ENCODE peak calls at places on chromosomes 11 and 22, in five cellular contexts. One of them, this sample, is unnamed.

GRCh38 chr11:67646535-67647336 is 3.8 kb downstream of the ACY3 start:
- DNase-seq in psoas muscle: no peak
- DNase-seq in A673: no peak
- DNase-seq in GM12864: no peak
- DNase-seq in prostate gland: no peak
- DNase-seq in this sample: peak

GRCh38 chr11:19666951-19667350 is 45.7 kb upstream of the NAV2 start:
- DNase-seq in GM12864: no peak
- DNase-seq in psoas muscle: no peak
- DNase-seq in A673: no peak
- DNase-seq in prostate gland: no peak
- DNase-seq in this sample: no peak

GRCh38 chr11:36398261-36398953 is 102.3 kb downstream of the PRR5L start:
- DNase-seq in psoas muscle: no peak
- DNase-seq in GM12864: no peak
- DNase-seq in prostate gland: no peak
- DNase-seq in A673: no peak
- DNase-seq in this sample: no peak

GRCh38 chr22:48594016-48594756 is 1233.5 kb downstream of the BRD1 start:
- DNase-seq in A673: peak
- DNase-seq in GM12864: no peak
- DNase-seq in psoas muscle: no peak
- DNase-seq in prostate gland: no peak
- DNase-seq in this sample: no peak

GRCh38 chr22:44449061-44449682 is 48.9 kb downstream of the RTL6 start:
- DNase-seq in A673: peak
- DNase-seq in psoas muscle: peak
- DNase-seq in GM12864: no peak
- DNase-seq in prostate gland: no peak
- DNase-seq in this sample: peak

GRCh38 chr22:43424865-43425630 is 13.2 kb downstream of the MPPED1 start:
- DNase-seq in A673: no peak
- DNase-seq in prostate gland: no peak
- DNase-seq in psoas muscle: no peak
- DNase-seq in GM12864: no peak
- DNase-seq in this sample: no peak

GRCh38 chr11:62757846-62758788 is 3.3 kb upstream of the POLR2G start:
- DNase-seq in GM12864: no peak
- DNase-seq in prostate gland: no peak
- DNase-seq in psoas muscle: no peak
- DNase-seq in A673: no peak
- DNase-seq in this sample: no peak

GRCh38 chr11:21142007-21142406 is 472.6 kb downstream of the NELL1 start:
- DNase-seq in A673: peak
- DNase-seq in GM12864: no peak
- DNase-seq in prostate gland: no peak
- DNase-seq in psoas muscle: no peak
- DNase-seq in this sample: no peak

GRCh38 chr11:34653851-34654490 is 33.1 kb downstream of the EHF start:
- DNase-seq in A673: peak
- DNase-seq in GM12864: no peak
- DNase-seq in psoas muscle: peak
- DNase-seq in prostate gland: peak
- DNase-seq in this sample: peak

GRCh38 chr11:20056109-20057054 is 103.9 kb downstream of the DBX1 start:
- DNase-seq in A673: no peak
- DNase-seq in GM12864: no peak
- DNase-seq in prostate gland: peak
- DNase-seq in psoas muscle: peak
- DNase-seq in this sample: no peak

GRCh38 chr11:125408281-125408680 is 87.8 kb downstream of the FEZ1 start:
- DNase-seq in psoas muscle: no peak
- DNase-seq in prostate gland: peak
- DNase-seq in A673: no peak
- DNase-seq in GM12864: no peak
- DNase-seq in this sample: no peak

GRCh38 chr11:119012629-119013170 is 5.4 kb downstream of the RPS25 start:
- DNase-seq in A673: no peak
- DNase-seq in prostate gland: no peak
- DNase-seq in psoas muscle: no peak
- DNase-seq in GM12864: no peak
- DNase-seq in this sample: no peak

GRCh38 chr11:7485136-7485853 is at the start of gene OLFML1:
- DNase-seq in GM12864: no peak
- DNase-seq in A673: no peak
- DNase-seq in prostate gland: no peak
- DNase-seq in psoas muscle: peak
- DNase-seq in this sample: no peak

GRCh38 chr11:20360650-20361049 is 2.9 kb upstream of the HTATIP2 start:
- DNase-seq in psoas muscle: no peak
- DNase-seq in prostate gland: no peak
- DNase-seq in A673: no peak
- DNase-seq in GM12864: no peak
- DNase-seq in this sample: peak

GRCh38 chr11:61969838-61970452 is 2.5 kb upstream of the FTH1 start:
- DNase-seq in A673: peak
- DNase-seq in psoas muscle: no peak
- DNase-seq in GM12864: no peak
- DNase-seq in prostate gland: no peak
- DNase-seq in this sample: peak

GRCh38 chr11:112132737-112133136 is 31.2 kb downstream of the IL18 start:
- DNase-seq in A673: no peak
- DNase-seq in GM12864: no peak
- DNase-seq in prostate gland: no peak
- DNase-seq in psoas muscle: no peak
- DNase-seq in this sample: no peak

GRCh38 chr22:43811777-43812148 is 342 bp downstream of the EFCAB6 start:
- DNase-seq in A673: peak
- DNase-seq in GM12864: no peak
- DNase-seq in prostate gland: no peak
- DNase-seq in psoas muscle: no peak
- DNase-seq in this sample: no peak

GRCh38 chr11:13317293-13318080 is 39.9 kb downstream of the BMAL1 start:
- DNase-seq in psoas muscle: no peak
- DNase-seq in A673: no peak
- DNase-seq in GM12864: no peak
- DNase-seq in prostate gland: no peak
- DNase-seq in this sample: no peak

GRCh38 chr22:37669586-37669985 is 5.8 kb upstream of the LGALS1 start:
- DNase-seq in prostate gland: no peak
- DNase-seq in GM12864: no peak
- DNase-seq in A673: no peak
- DNase-seq in psoas muscle: no peak
- DNase-seq in this sample: no peak

GRCh38 chr22:39496131-39496838 is 5.8 kb upstream of the MIEF1 start:
- DNase-seq in psoas muscle: peak
- DNase-seq in GM12864: no peak
- DNase-seq in prostate gland: peak
- DNase-seq in A673: peak
- DNase-seq in this sample: peak

GRCh38 chr22:48836673-48837340 is 990.9 kb downstream of the BRD1 start:
- DNase-seq in GM12864: no peak
- DNase-seq in prostate gland: no peak
- DNase-seq in A673: no peak
- DNase-seq in psoas muscle: no peak
- DNase-seq in this sample: no peak

GRCh38 chr11:111978028-111978771 is 41.1 kb downstream of the DIXDC1 start:
- DNase-seq in GM12864: no peak
- DNase-seq in prostate gland: peak
- DNase-seq in psoas muscle: peak
- DNase-seq in A673: peak
- DNase-seq in this sample: no peak

GRCh38 chr22:46338636-46339035 is 3.1 kb downstream of the TRMU start:
- DNase-seq in GM12864: no peak
- DNase-seq in A673: no peak
- DNase-seq in prostate gland: no peak
- DNase-seq in psoas muscle: no peak
- DNase-seq in this sample: no peak

GRCh38 chr11:70604630-70605520 is 206.5 kb downstream of the CTTN start:
- DNase-seq in psoas muscle: peak
- DNase-seq in prostate gland: no peak
- DNase-seq in GM12864: no peak
- DNase-seq in A673: no peak
- DNase-seq in this sample: no peak

GRCh38 chr22:20979940-20980453 is 2.1 kb upstream of the LZTR1 start:
- DNase-seq in prostate gland: no peak
- DNase-seq in A673: no peak
- DNase-seq in GM12864: no peak
- DNase-seq in psoas muscle: no peak
- DNase-seq in this sample: no peak

GRCh38 chr11:47766363-47767227 is 546 bp downstream of the FNBP4 start:
- DNase-seq in A673: peak
- DNase-seq in psoas muscle: peak
- DNase-seq in prostate gland: peak
- DNase-seq in GM12864: peak
- DNase-seq in this sample: no peak

GRCh38 chr22:36430863-36431262 is 43.1 kb upstream of the MYH9 start:
- DNase-seq in GM12864: no peak
- DNase-seq in A673: no peak
- DNase-seq in prostate gland: no peak
- DNase-seq in psoas muscle: no peak
- DNase-seq in this sample: no peak

DNA sequence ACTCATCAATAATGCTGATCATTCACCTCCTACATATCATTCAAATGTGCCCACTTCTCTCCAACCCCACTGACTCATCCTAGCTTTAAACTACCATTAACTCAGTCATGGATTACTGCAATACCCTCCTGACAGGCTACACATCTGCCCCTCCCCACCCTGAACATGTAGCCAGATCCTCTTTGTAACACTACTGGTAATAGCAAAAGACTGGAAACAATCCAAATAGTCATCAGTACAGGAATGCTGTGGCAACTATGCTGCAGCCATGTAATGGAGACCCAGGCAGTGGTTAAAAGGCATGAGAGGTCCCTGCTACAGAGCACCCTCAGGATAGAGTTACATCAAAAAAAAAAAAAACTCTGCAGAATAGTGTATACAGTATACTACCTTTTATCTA is 16.6 kb downstream of the SLC43A3 start:
- DNase-seq in prostate gland: no peak
- DNase-seq in psoas muscle: no peak
- DNase-seq in A673: no peak
- DNase-seq in GM12864: no peak
- DNase-seq in this sample: peak
- H3K4me3 ChIP-seq in prostate gland: no peak
- H3K4me3 ChIP-seq in psoas muscle: no peak
- H3K4me3 ChIP-seq in A673: no peak
- H3K4me3 ChIP-seq in GM12864: no peak
- H3K4me3 ChIP-seq in this sample: no peak

DNA sequence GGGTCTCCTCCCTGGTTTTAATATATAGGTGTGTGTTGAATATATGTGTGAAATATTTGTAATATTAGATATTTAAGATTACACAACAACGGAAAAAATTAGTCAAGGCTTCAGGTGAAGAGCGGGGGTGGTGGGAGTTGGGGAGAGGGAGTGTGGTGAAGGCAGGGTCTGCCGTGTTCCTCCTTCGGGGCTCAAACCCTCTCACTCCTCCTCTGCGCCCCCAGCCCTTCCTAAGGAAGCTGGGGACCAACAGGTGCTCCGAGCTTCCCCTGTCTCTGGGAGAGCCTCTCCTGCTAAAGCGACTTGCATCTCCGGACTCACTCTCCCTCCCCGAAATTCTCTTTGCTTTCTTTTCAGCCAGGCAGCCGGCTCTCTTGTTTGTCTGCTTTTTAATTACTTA is 950 bp upstream of the CADM1 start:
- DNase-seq in psoas muscle: no peak
- DNase-seq in A673: no peak
- DNase-seq in prostate gland: peak
- DNase-seq in GM12864: no peak
- DNase-seq in this sample: no peak
- H3K4me3 ChIP-seq in psoas muscle: peak
- H3K4me3 ChIP-seq in A673: peak
- H3K4me3 ChIP-seq in prostate gland: peak
- H3K4me3 ChIP-seq in GM12864: peak
- H3K4me3 ChIP-seq in this sample: no peak

GRCh38 chr11:31824791-31825452 is 13.8 kb upstream of the PAX6 start:
- DNase-seq in psoas muscle: no peak
- DNase-seq in A673: no peak
- DNase-seq in GM12864: no peak
- DNase-seq in prostate gland: no peak
- DNase-seq in this sample: no peak

GRCh38 chr11:31828217-31828616 is 17.1 kb upstream of the PAX6 start:
- DNase-seq in prostate gland: no peak
- DNase-seq in GM12864: no peak
- DNase-seq in psoas muscle: no peak
- DNase-seq in A673: no peak
- DNase-seq in this sample: no peak

GRCh38 chr11:31827458-31828206 is 16.5 kb upstream of the PAX6 start:
- DNase-seq in psoas muscle: no peak
- DNase-seq in prostate gland: no peak
- DNase-seq in GM12864: no peak
- DNase-seq in A673: no peak
- DNase-seq in this sample: no peak

GRCh38 chr11:31825453-31826391 is 14.6 kb upstream of the PAX6 start:
- DNase-seq in A673: peak
- DNase-seq in psoas muscle: no peak
- DNase-seq in GM12864: no peak
- DNase-seq in prostate gland: no peak
- DNase-seq in this sample: no peak

DNA sequence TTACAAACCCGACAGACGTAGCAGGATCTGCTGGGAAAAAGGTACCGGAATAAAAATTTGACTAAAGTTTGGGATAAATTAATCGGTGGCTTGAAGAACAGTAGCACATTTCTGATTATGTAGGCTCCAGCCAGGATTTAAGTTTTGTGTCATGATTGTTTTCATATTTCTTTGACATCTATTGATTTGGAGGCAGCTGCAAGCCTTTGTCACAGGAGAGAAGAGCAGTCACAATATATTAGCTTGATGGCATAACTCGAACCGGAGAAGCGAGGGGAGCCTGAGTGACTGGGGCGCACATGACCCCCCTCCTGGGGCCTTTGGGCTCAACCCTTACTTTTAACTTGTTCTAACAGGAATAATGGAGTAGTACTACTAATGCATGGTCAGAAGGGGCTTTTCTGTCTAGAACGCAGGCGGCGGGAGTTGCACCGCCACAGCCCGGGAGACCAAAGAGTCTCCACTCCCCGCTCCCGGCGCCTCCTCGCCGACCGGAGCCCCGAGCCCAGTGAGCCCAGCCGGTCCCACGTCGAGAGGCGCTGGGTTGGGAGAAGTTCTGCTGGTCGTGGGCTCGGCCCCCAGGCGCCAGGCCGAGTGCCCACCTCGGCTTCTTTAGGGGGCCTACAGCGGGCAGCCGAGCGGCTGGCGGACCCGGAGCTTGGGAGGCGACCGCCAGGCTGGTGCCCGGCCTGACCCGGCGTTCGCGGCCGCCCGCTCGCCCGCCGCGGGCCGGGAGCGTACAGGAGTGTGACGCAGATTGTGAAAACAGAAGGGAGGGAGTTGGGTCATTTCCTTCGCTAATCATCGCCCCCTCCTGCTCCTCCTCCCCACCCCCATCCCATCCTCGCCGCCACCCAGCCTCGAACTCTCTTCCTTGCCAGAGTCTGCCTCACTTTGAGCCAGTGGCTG is 15.7 kb upstream of the PAX6 start:
- DNase-seq in prostate gland: no peak
- DNase-seq in A673: no peak
- DNase-seq in GM12864: no peak
- DNase-seq in psoas muscle: no peak
- DNase-seq in this sample: no peak
- H3K4me3 ChIP-seq in prostate gland: no peak
- H3K4me3 ChIP-seq in A673: peak
- H3K4me3 ChIP-seq in GM12864: no peak
- H3K4me3 ChIP-seq in psoas muscle: peak
- H3K4me3 ChIP-seq in this sample: no peak

GRCh38 chr11:115740365-115740764 is 236.2 kb upstream of the CADM1 start:
- DNase-seq in A673: no peak
- DNase-seq in prostate gland: no peak
- DNase-seq in psoas muscle: no peak
- DNase-seq in GM12864: no peak
- DNase-seq in this sample: no peak
- H3K4me3 ChIP-seq in A673: no peak
- H3K4me3 ChIP-seq in prostate gland: no peak
- H3K4me3 ChIP-seq in psoas muscle: no peak
- H3K4me3 ChIP-seq in GM12864: no peak
- H3K4me3 ChIP-seq in this sample: no peak

This sample was measured in HL-60.